ENCODE peak calls at places on chromosome 20, in six cellular contexts. One of them, this sample, is unnamed. For H3K4me1 and H3K27me3, the result is how much of the 10 kb centered on the place peaks cover.

GRCh38 chr20:58472273-58473018 is 42.8 kb downstream of the APCDD1L start:
- DNase-seq in esophagus muscularis mucosa: no peak
- DNase-seq in ovary: no peak
- DNase-seq in HepG2: no peak
- DNase-seq in tibial nerve: no peak
- DNase-seq in stomach: no peak
- DNase-seq in this sample: no peak

GRCh38 chr20:59620860-59621485 is 16.6 kb downstream of the PHACTR3 start:
- DNase-seq in HepG2: no peak
- DNase-seq in tibial nerve: no peak
- DNase-seq in stomach: no peak
- DNase-seq in ovary: no peak
- DNase-seq in esophagus muscularis mucosa: no peak
- DNase-seq in this sample: peak

GRCh38 chr20:41245086-41245707 is 72.3 kb downstream of the ZHX3 start:
- DNase-seq in tibial nerve: no peak
- DNase-seq in HepG2: peak
- DNase-seq in esophagus muscularis mucosa: no peak
- DNase-seq in ovary: no peak
- DNase-seq in stomach: no peak
- DNase-seq in this sample: no peak

GRCh38 chr20:21509597-21510331 is 4.1 kb downstream of the NKX2-2 start:
- DNase-seq in tibial nerve: no peak
- DNase-seq in esophagus muscularis mucosa: no peak
- DNase-seq in stomach: no peak
- DNase-seq in ovary: no peak
- DNase-seq in HepG2: no peak
- DNase-seq in this sample: no peak

GRCh38 chr20:64079273-64080012 is at the start of gene RGS19:
- DNase-seq in ovary: peak
- DNase-seq in HepG2: peak
- DNase-seq in stomach: peak
- DNase-seq in tibial nerve: peak
- DNase-seq in esophagus muscularis mucosa: no peak
- DNase-seq in this sample: peak

GRCh38 chr20:24831232-24831631 is 117.8 kb upstream of the CST7 start:
- DNase-seq in tibial nerve: no peak
- DNase-seq in ovary: no peak
- DNase-seq in stomach: no peak
- DNase-seq in HepG2: no peak
- DNase-seq in esophagus muscularis mucosa: no peak
- DNase-seq in this sample: no peak

GRCh38 chr20:760751-761417 is 7.4 kb downstream of the SLC52A3 start:
- DNase-seq in HepG2: peak
- DNase-seq in esophagus muscularis mucosa: no peak
- DNase-seq in stomach: no peak
- DNase-seq in tibial nerve: no peak
- DNase-seq in ovary: no peak
- DNase-seq in this sample: peak

GRCh38 chr20:24489631-24490260 is 20.3 kb downstream of the SYNDIG1 start:
- DNase-seq in HepG2: no peak
- DNase-seq in esophagus muscularis mucosa: no peak
- DNase-seq in tibial nerve: no peak
- DNase-seq in ovary: no peak
- DNase-seq in stomach: no peak
- DNase-seq in this sample: no peak

GRCh38 chr20:25452333-25452732 is 44.9 kb downstream of the GINS1 start:
- DNase-seq in ovary: no peak
- DNase-seq in stomach: no peak
- DNase-seq in tibial nerve: no peak
- DNase-seq in HepG2: no peak
- DNase-seq in esophagus muscularis mucosa: peak
- DNase-seq in this sample: no peak

GRCh38 chr20:53999077-53999476 is 71.3 kb downstream of the BCAS1 start:
- DNase-seq in esophagus muscularis mucosa: no peak
- DNase-seq in HepG2: no peak
- DNase-seq in ovary: no peak
- DNase-seq in tibial nerve: no peak
- DNase-seq in stomach: no peak
- DNase-seq in this sample: no peak

GRCh38 chr20:12064540-12064939 is 146.8 kb downstream of the BTBD3 start:
- DNase-seq in esophagus muscularis mucosa: no peak
- DNase-seq in tibial nerve: no peak
- DNase-seq in HepG2: no peak
- DNase-seq in stomach: no peak
- DNase-seq in ovary: no peak
- DNase-seq in this sample: no peak

GRCh38 chr20:57901526-57901925 is 191.7 kb upstream of the PMEPA1 start:
- DNase-seq in stomach: no peak
- DNase-seq in ovary: no peak
- DNase-seq in esophagus muscularis mucosa: no peak
- DNase-seq in tibial nerve: no peak
- DNase-seq in HepG2: no peak
- DNase-seq in this sample: no peak

GRCh38 chr20:12113468-12114371 is 196.0 kb downstream of the BTBD3 start:
- DNase-seq in ovary: no peak
- DNase-seq in HepG2: no peak
- DNase-seq in tibial nerve: peak
- DNase-seq in stomach: peak
- DNase-seq in esophagus muscularis mucosa: no peak
- DNase-seq in this sample: no peak

GRCh38 chr20:3430376-3431069 is 23.1 kb upstream of the DNAAF9 start:
- DNase-seq in ovary: no peak
- DNase-seq in esophagus muscularis mucosa: no peak
- DNase-seq in HepG2: no peak
- DNase-seq in stomach: no peak
- DNase-seq in tibial nerve: no peak
- DNase-seq in this sample: no peak

GRCh38 chr20:46808565-46808964 is 86.1 kb upstream of the EYA2 start:
- DNase-seq in tibial nerve: no peak
- DNase-seq in ovary: no peak
- DNase-seq in HepG2: no peak
- DNase-seq in stomach: no peak
- DNase-seq in esophagus muscularis mucosa: no peak
- DNase-seq in this sample: no peak

GRCh38 chr20:19838495-19838894 is 80.4 kb downstream of the RIN2 start:
- DNase-seq in ovary: no peak
- DNase-seq in HepG2: no peak
- DNase-seq in esophagus muscularis mucosa: no peak
- DNase-seq in stomach: no peak
- DNase-seq in tibial nerve: no peak
- DNase-seq in this sample: no peak

GRCh38 chr20:19962958-19963357 is 54.2 kb upstream of the NAA20 start:
- DNase-seq in HepG2: no peak
- DNase-seq in stomach: no peak
- DNase-seq in ovary: no peak
- DNase-seq in tibial nerve: no peak
- DNase-seq in esophagus muscularis mucosa: no peak
- DNase-seq in this sample: no peak

GRCh38 chr20:58746551-58747399 is 54.2 kb downstream of the NPEPL1 start:
- DNase-seq in ovary: no peak
- DNase-seq in tibial nerve: no peak
- DNase-seq in esophagus muscularis mucosa: no peak
- DNase-seq in stomach: no peak
- DNase-seq in HepG2: no peak
- DNase-seq in this sample: no peak

GRCh38 chr20:19354950-19355349 is 142.5 kb downstream of the SLC24A3 start:
- DNase-seq in ovary: no peak
- DNase-seq in esophagus muscularis mucosa: no peak
- DNase-seq in HepG2: no peak
- DNase-seq in stomach: no peak
- DNase-seq in tibial nerve: no peak
- DNase-seq in this sample: no peak

GRCh38 chr20:40497781-40498691 is 191.0 kb downstream of the MAFB start:
- DNase-seq in esophagus muscularis mucosa: no peak
- DNase-seq in stomach: no peak
- DNase-seq in ovary: no peak
- DNase-seq in HepG2: no peak
- DNase-seq in tibial nerve: peak
- DNase-seq in this sample: peak

GRCh38 chr20:22001886-22002285 is 296.4 kb downstream of the PAX1 start:
- DNase-seq in HepG2: no peak
- DNase-seq in esophagus muscularis mucosa: no peak
- DNase-seq in ovary: no peak
- DNase-seq in tibial nerve: no peak
- DNase-seq in stomach: no peak
- DNase-seq in this sample: no peak

GRCh38 chr20:33733654-33734576 is 2.1 kb downstream of the ZNF341 start:
- DNase-seq in esophagus muscularis mucosa: no peak
- DNase-seq in tibial nerve: peak
- DNase-seq in ovary: no peak
- DNase-seq in stomach: peak
- DNase-seq in HepG2: peak
- DNase-seq in this sample: peak

GRCh38 chr20:43962518-43962917 is 47.9 kb downstream of the TOX2 start:
- DNase-seq in HepG2: no peak
- DNase-seq in ovary: no peak
- DNase-seq in stomach: no peak
- DNase-seq in esophagus muscularis mucosa: no peak
- DNase-seq in tibial nerve: no peak
- DNase-seq in this sample: no peak

GRCh38 chr20:18255526-18255925 is 32.8 kb upstream of the ZNF133 start:
- DNase-seq in HepG2: no peak
- DNase-seq in stomach: no peak
- DNase-seq in tibial nerve: no peak
- DNase-seq in ovary: no peak
- DNase-seq in esophagus muscularis mucosa: no peak
- DNase-seq in this sample: no peak
- TF ChIP-seq EP300 in HepG2: no peak
- TF ChIP-seq EP300 in stomach: no peak
- TF ChIP-seq EP300 in tibial nerve: no peak
- TF ChIP-seq EP300 in ovary: no peak
- TF ChIP-seq EP300 in esophagus muscularis mucosa: no peak
- TF ChIP-seq EP300 in this sample: no peak

DNA sequence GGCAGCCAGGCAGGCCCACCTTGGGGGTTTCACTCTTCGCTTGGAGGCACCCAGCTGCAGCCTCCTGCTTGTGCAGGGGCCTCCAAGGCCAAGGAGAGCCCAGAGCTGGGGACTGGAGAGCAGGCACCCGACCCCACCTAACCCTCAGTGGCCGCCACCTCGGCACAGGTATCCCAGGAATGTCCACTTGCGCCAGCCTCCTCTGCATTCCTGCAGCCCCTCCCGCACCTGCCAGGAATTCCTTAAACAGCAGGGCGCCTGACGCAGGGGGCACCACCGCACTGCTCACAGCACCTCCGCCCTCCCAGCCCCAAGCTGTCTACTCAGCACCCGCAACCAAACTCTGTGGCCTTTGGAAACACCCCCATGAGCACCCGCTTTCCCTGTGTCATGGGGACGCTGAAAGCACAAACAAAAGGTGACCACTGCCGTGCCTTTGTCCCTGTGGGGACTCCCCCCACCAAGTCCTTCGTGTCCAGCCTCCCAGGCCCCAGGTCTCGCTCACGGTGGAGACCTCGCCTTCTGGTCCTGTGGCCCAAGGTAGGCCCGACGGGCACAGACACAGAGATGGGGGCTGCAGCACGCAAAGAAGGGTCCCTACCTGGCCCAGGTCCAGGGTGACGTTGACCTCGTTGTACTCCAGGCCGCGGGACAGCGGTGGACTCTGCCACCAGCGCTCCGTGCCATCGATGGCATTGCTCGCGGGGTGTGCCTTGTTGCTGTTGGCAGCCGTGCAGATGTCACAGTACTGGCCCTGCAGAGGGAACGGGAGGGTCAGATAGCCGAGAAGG is 5.1 kb downstream of the LAMA5 start:
- DNase-seq in tibial nerve: no peak
- DNase-seq in HepG2: peak
- DNase-seq in stomach: no peak
- DNase-seq in ovary: peak
- DNase-seq in esophagus muscularis mucosa: no peak
- DNase-seq in this sample: peak
- H3K4me1 ChIP-seq in tibial nerve: half or more
- H3K4me1 ChIP-seq in HepG2: half or more
- H3K4me1 ChIP-seq in stomach: half or more
- H3K4me1 ChIP-seq in ovary: under half
- H3K4me1 ChIP-seq in esophagus muscularis mucosa: half or more
- H3K4me1 ChIP-seq in this sample: half or more

GRCh38 chr20:47815416-47815806 is 30.1 kb upstream of the SULF2 start:
- DNase-seq in stomach: no peak
- DNase-seq in ovary: no peak
- DNase-seq in HepG2: no peak
- DNase-seq in tibial nerve: no peak
- DNase-seq in esophagus muscularis mucosa: no peak
- DNase-seq in this sample: no peak

GRCh38 chr20:47815866-47816265 is 30.6 kb upstream of the SULF2 start:
- DNase-seq in esophagus muscularis mucosa: no peak
- DNase-seq in stomach: no peak
- DNase-seq in ovary: no peak
- DNase-seq in HepG2: no peak
- DNase-seq in tibial nerve: no peak
- DNase-seq in this sample: no peak

GRCh38 chr20:47816487-47817451 is 31.5 kb upstream of the SULF2 start:
- DNase-seq in tibial nerve: no peak
- DNase-seq in esophagus muscularis mucosa: no peak
- DNase-seq in stomach: no peak
- DNase-seq in HepG2: no peak
- DNase-seq in ovary: no peak
- DNase-seq in this sample: no peak

GRCh38 chr20:47817573-47817972 is 32.3 kb upstream of the SULF2 start:
- DNase-seq in HepG2: no peak
- DNase-seq in ovary: no peak
- DNase-seq in tibial nerve: no peak
- DNase-seq in stomach: no peak
- DNase-seq in esophagus muscularis mucosa: no peak
- DNase-seq in this sample: no peak

GRCh38 chr20:47814632-47815415 is 29.5 kb upstream of the SULF2 start:
- DNase-seq in HepG2: no peak
- DNase-seq in tibial nerve: no peak
- DNase-seq in ovary: no peak
- DNase-seq in esophagus muscularis mucosa: no peak
- DNase-seq in stomach: no peak
- DNase-seq in this sample: no peak
- H3K27me3 ChIP-seq in HepG2: under half
- H3K27me3 ChIP-seq in tibial nerve: under half
- H3K27me3 ChIP-seq in ovary: under half
- H3K27me3 ChIP-seq in esophagus muscularis mucosa: under half
- H3K27me3 ChIP-seq in stomach: under half
- H3K27me3 ChIP-seq in this sample: under half

DNA sequence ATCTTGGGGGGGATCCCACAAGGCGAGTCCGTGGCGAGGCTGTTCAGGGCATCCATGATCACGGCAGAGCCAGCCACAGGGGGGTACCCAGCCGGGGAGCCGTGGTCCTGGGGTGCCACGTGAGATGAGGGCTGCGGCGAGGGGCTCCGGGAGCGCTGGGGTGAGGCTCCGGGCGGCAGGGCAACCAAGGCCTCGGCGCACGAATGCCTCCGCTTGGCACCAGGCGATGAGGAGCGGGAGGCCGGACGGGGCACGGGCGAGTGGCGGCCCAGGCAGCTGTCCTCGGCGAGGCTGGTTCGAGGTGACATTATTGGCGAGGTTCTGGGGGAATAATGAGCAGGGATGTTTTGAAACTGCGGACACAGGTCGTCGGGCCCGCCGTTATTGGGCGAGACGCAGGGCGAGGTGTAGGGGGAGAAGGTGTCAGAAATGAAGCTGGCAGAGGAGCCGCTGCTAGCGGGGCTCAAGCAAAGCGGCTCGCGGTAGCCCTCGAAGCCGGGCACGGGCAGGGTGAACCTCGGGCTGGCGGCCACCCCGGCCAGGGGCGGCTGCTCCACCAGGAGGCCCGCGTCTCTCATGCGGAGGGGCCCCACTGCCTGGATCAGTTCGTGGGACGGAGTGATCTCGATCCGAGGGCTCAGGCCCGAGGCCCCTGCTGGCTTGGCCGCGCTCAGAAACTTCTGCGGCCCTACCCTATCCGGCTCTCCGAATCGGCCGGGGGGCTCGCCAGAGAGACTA is 19.1 kb downstream of the NFATC2 start:
- DNase-seq in esophagus muscularis mucosa: no peak
- DNase-seq in ovary: no peak
- DNase-seq in HepG2: no peak
- DNase-seq in tibial nerve: no peak
- DNase-seq in stomach: no peak
- DNase-seq in this sample: no peak
- TF ChIP-seq EP300 in esophagus muscularis mucosa: no peak
- TF ChIP-seq EP300 in ovary: no peak
- TF ChIP-seq EP300 in HepG2: no peak
- TF ChIP-seq EP300 in tibial nerve: no peak
- TF ChIP-seq EP300 in stomach: no peak
- TF ChIP-seq EP300 in this sample: no peak

This sample was measured in upper lobe of left lung.